ENCODE peak calls at places on chromosomes 13 and 19, in ten cellular contexts. U, T, X, R, Q, S, J, K, C and H are unnamed samples.

GRCh38 chr19:11140896-11141295 is 14.7 kb downstream of the SPC24 start:
- DNase-seq in U (no peak), T (no peak), X (no peak), R (no peak), Q (no peak), S (no peak), J (no peak), K (no peak), C (no peak), H (no peak)

GRCh38 chr13:30832845-30833332 is 73.2 kb upstream of the MEDAG start:
- DNase-seq in U (no peak), T (no peak), X (peak), R (peak), Q (no peak), S (no peak), J (peak), K (peak), C (peak), H (peak)

GRCh38 chr13:105139380-105140285 is 1395.8 kb downstream of the EFNB2 start:
- DNase-seq in U (peak), T (peak), X (peak), R (no peak), Q (peak), S (peak), J (no peak), K (no peak), C (peak), H (peak)

GRCh38 chr13:91659583-91660415 is 261.4 kb downstream of the GPC5 start:
- DNase-seq in U (no peak), T (no peak), X (no peak), R (peak), Q (no peak), S (no peak), J (no peak), K (no peak), C (no peak), H (no peak)

GRCh38 chr13:74444877-74445479 is 310.8 kb upstream of the KLF12 start:
- DNase-seq in U (no peak), T (no peak), X (peak), R (peak), Q (no peak), S (peak), J (peak), K (peak), C (no peak), H (no peak)

GRCh38 chr13:100528820-100529219 is 59.8 kb downstream of the GGACT start:
- DNase-seq in U (no peak), T (no peak), X (no peak), R (no peak), Q (no peak), S (no peak), J (no peak), K (no peak), C (no peak), H (no peak)

GRCh38 chr13:42696191-42696590 is 85.2 kb upstream of the FAM216B start:
- DNase-seq in U (no peak), T (no peak), X (peak), R (peak), Q (no peak), S (peak), J (peak), K (peak), C (no peak), H (peak)

GRCh38 chr13:54356209-54356608 is 1327.6 kb downstream of the OLFM4 start:
- DNase-seq in U (no peak), T (no peak), X (no peak), R (no peak), Q (no peak), S (no peak), J (no peak), K (no peak), C (no peak), H (no peak)

GRCh38 chr19:52007436-52007804 is 591 bp downstream of the ZNF615 start:
- DNase-seq in U (no peak), T (no peak), X (peak), R (no peak), Q (no peak), S (peak), J (no peak), K (no peak), C (no peak), H (peak)

GRCh38 chr19:13121551-13122274 is 3.6 kb downstream of the NACC1 start:
- DNase-seq in U (no peak), T (no peak), X (no peak), R (no peak), Q (no peak), S (no peak), J (no peak), K (no peak), C (no peak), H (no peak)

GRCh38 chr19:4140237-4140711 is 13.2 kb upstream of the CREB3L3 start:
- DNase-seq in U (no peak), T (no peak), X (peak), R (peak), Q (no peak), S (peak), J (peak), K (peak), C (no peak), H (peak)

GRCh38 chr13:31731923-31732322 is 7.4 kb upstream of the RXFP2 start:
- DNase-seq in U (no peak), T (no peak), X (no peak), R (no peak), Q (no peak), S (peak), J (no peak), K (no peak), C (no peak), H (peak)

GRCh38 chr13:22061806-22062391 is 391.0 kb downstream of the FGF9 start:
- DNase-seq in U (no peak), T (no peak), X (no peak), R (no peak), Q (peak), S (no peak), J (no peak), K (no peak), C (no peak), H (no peak)

GRCh38 chr19:51784922-51785690 is 9.9 kb upstream of the FPR3 start:
- DNase-seq in U (no peak), T (peak), X (peak), R (peak), Q (peak), S (peak), J (peak), K (peak), C (peak), H (peak)

GRCh38 chr13:38180670-38181069 is 169.0 kb upstream of the UFM1 start:
- DNase-seq in U (no peak), T (no peak), X (no peak), R (no peak), Q (no peak), S (no peak), J (peak), K (no peak), C (no peak), H (no peak)

GRCh38 chr19:40465025-40465780 is at the start of gene BLVRB:
- DNase-seq in U (no peak), T (no peak), X (peak), R (peak), Q (no peak), S (peak), J (peak), K (peak), C (no peak), H (peak)

GRCh38 chr19:4069331-4069959 is 2.7 kb upstream of the ZBTB7A start:
- DNase-seq in U (no peak), T (no peak), X (no peak), R (no peak), Q (no peak), S (no peak), J (no peak), K (no peak), C (no peak), H (no peak)

GRCh38 chr13:26895808-26896466 is 135.4 kb upstream of the GPR12 start:
- DNase-seq in U (no peak), T (no peak), X (no peak), R (no peak), Q (no peak), S (no peak), J (no peak), K (no peak), C (no peak), H (no peak)

GRCh38 chr19:17406039-17406886 is 833 bp upstream of the BST2 start:
- DNase-seq in U (no peak), T (no peak), X (no peak), R (peak), Q (no peak), S (no peak), J (peak), K (no peak), C (no peak), H (peak)

GRCh38 chr13:42066542-42066941 is 18.1 kb downstream of the DGKH start:
- DNase-seq in U (no peak), T (no peak), X (peak), R (no peak), Q (no peak), S (peak), J (peak), K (no peak), C (no peak), H (peak)

GRCh38 chr13:74061939-74062595 is 72.1 kb downstream of the KLF12 start:
- DNase-seq in U (no peak), T (no peak), X (peak), R (no peak), Q (peak), S (peak), J (peak), K (no peak), C (no peak), H (peak)

GRCh38 chr13:97328222-97328790 is 105.7 kb upstream of the RAP2A start:
- DNase-seq in U (no peak), T (no peak), X (peak), R (peak), Q (no peak), S (peak), J (peak), K (no peak), C (no peak), H (peak)

GRCh38 chr19:13020002-13020414 is 24.7 kb downstream of the NFIX start:
- DNase-seq in U (no peak), T (no peak), X (no peak), R (peak), Q (no peak), S (peak), J (peak), K (peak), C (no peak), H (no peak)

GRCh38 chr19:13981988-13982501 is 24.1 kb downstream of the RFX1 start:
- DNase-seq in U (no peak), T (no peak), X (no peak), R (no peak), Q (no peak), S (no peak), J (no peak), K (no peak), C (no peak), H (no peak)

GRCh38 chr19:33784432-33784831 is 12.2 kb upstream of the KCTD15 start:
- DNase-seq in U (no peak), T (no peak), X (no peak), R (no peak), Q (no peak), S (peak), J (peak), K (peak), C (no peak), H (no peak)

GRCh38 chr19:45215391-45216191 is 29.6 kb downstream of the EXOC3L2 start:
- DNase-seq in U (no peak), T (peak), X (no peak), R (peak), Q (no peak), S (no peak), J (no peak), K (peak), C (peak), H (no peak)

GRCh38 chr19:38684078-38684861 is 36.8 kb downstream of the ACTN4 start:
- DNase-seq in U (no peak), T (peak), X (peak), R (peak), Q (peak), S (peak), J (peak), K (peak), C (peak), H (peak)

GRCh38 chr19:38686530-38686888 is 39.1 kb downstream of the ACTN4 start:
- DNase-seq in U (no peak), T (no peak), X (no peak), R (no peak), Q (peak), S (no peak), J (no peak), K (no peak), C (no peak), H (no peak)

GRCh38 chr19:38684862-38685665 is 37.6 kb downstream of the ACTN4 start:
- DNase-seq in U (no peak), T (no peak), X (no peak), R (no peak), Q (no peak), S (no peak), J (no peak), K (no peak), C (no peak), H (no peak)

GRCh38 chr19:38687837-38688378 is 40.5 kb downstream of the ACTN4 start:
- DNase-seq in U (no peak), T (no peak), X (no peak), R (no peak), Q (no peak), S (no peak), J (no peak), K (no peak), C (no peak), H (no peak)

DNA sequence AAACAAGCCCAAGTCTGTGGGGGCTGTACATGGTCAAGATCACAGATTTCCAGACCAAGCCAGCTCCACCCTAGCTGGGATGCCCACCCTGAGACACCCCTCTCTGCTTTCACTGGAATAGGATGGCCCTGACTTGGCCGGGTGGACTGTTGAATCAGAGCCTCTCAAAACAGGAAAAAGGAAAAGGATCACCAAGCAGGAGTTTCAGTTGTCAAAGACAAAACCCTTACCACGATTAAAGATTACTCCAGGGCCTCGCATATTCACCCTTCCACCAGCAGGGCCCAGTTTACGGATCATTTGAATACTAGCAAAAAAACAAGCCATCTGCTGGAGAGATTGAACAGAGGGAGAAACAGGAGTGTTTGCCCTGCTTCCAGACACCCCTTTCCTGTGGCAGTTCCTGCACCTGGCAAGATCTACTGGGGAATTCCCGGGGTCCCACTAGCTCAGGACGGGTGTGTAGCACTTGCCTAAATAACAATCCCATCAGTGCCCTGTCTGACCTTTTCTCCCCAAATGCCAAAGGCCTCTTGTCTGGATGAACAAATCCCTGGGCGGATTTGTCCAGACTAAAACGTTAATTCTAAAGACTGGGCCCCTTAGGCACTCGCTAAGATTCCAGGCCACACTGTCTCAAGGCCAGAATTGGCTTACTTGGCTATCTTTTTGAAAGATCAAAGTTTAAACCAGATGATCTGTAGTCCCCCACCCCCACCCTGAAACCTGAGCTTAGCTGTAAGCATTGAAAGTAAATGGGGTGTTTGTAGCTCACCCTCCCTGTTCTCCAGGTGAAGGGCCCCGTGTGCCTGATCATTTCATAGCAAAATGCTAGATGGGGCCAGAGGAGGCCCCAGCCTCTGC is 38.4 kb downstream of the ACTN4 start:
- DNase-seq in U (no peak), T (no peak), X (peak), R (peak), Q (no peak), S (peak), J (peak), K (peak), C (no peak), H (peak)
- H3K4me3 ChIP-seq in U (no peak), T (no peak), X (no peak), R (no peak), Q (no peak), S (no peak), J (no peak), K (no peak), C (no peak), H (no peak)

GRCh38 chr13:113349491-113349890 is 14.4 kb downstream of the GRTP1 start:
- DNase-seq in U (no peak), T (no peak), X (no peak), R (no peak), Q (no peak), S (no peak), J (no peak), K (no peak), C (no peak), H (no peak)

GRCh38 chr13:113350938-113351335 is 13.0 kb downstream of the GRTP1 start:
- DNase-seq in U (no peak), T (no peak), X (no peak), R (no peak), Q (no peak), S (no peak), J (no peak), K (no peak), C (no peak), H (no peak)

GRCh38 chr13:113349050-113349449 is 14.9 kb downstream of the GRTP1 start:
- DNase-seq in U (no peak), T (no peak), X (no peak), R (no peak), Q (no peak), S (no peak), J (no peak), K (no peak), C (no peak), H (no peak)

GRCh38 chr13:113351514-113352026 is 12.4 kb downstream of the GRTP1 start:
- DNase-seq in U (no peak), T (no peak), X (peak), R (no peak), Q (no peak), S (no peak), J (no peak), K (no peak), C (no peak), H (no peak)

DNA sequence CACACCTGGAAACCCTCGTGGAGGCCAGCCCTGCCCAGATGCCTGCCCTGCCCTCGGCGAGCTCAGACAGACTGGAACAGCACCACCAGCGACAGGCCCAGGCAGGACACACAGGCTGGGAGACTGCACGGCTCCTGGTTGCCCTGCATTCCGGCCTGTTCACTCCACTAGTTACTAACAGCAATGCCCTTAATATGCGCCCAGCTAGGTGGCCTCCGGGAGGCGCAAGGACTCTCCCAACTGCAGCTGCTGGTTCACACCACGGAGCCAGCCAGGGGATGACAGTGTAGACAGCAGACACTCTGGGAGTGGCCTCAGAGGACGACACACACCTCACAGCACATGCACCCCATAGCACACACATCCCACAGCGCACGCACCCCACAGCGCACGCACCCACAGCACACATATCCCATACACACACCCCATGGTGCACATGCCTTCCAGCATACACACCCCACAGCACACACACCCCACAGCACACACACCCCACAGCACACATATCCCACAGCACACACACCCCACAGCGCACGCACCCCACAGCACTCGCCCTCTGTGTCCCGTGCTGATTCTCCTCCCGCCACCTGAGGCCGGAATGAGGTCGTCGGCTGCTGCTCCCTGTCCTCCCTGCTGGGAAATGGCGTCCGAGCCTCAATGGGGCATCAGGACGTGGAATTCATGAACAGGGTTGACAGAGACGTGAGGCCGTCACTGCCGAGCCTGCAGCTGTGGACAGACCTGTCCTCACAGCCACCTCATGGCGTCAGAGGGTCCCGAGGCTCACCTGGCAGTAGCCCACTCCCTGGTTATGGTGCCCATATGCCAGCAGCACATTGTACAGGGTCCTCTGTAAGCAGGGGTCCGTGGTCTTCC is 13.6 kb downstream of the GRTP1 start:
- DNase-seq in U (no peak), T (no peak), X (no peak), R (peak), Q (no peak), S (no peak), J (no peak), K (no peak), C (no peak), H (no peak)
- TF ChIP-seq CTCF in U (no peak), T (no peak), X (no peak), R (no peak), Q (no peak), S (no peak), J (no peak), K (no peak), C (no peak), H (no peak)

DNA sequence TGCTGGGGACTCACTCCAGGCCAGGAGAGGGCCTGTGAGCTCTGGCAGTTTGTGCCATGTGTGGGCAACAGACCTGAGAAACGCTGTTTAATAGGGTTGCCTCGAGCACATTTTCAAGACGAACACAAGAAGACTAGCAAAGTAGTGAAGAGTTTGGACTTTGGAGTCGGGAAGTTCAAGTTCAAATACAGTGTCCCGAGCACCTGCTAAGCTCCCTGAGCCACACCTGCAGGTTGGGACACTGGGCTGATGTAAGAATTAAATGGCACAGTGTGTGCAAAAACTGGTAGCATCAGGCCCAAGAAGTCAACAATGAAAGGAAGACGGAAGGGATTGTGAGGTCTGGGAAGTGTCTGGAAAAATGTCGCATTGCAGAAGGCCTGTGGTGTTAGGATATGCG is 112.8 kb upstream of the PABPC3 start:
- DNase-seq in U (no peak), T (no peak), X (no peak), R (no peak), Q (no peak), S (no peak), J (no peak), K (no peak), C (no peak), H (no peak)
- H3K4me3 ChIP-seq in U (no peak), T (no peak), X (no peak), R (no peak), Q (no peak), S (no peak), J (no peak), K (no peak), C (no peak), H (no peak)

GRCh38 chr19:24032651-24033050 is 54.3 kb upstream of the ZNF254 start:
- DNase-seq in U (no peak), T (no peak), X (no peak), R (no peak), Q (no peak), S (no peak), J (no peak), K (no peak), C (no peak), H (no peak)

GRCh38 chr19:24033962-24034342 is 53.0 kb upstream of the ZNF254 start:
- DNase-seq in U (no peak), T (peak), X (peak), R (peak), Q (no peak), S (peak), J (peak), K (peak), C (peak), H (peak)

GRCh38 chr19:24029941-24030636 is 56.9 kb upstream of the ZNF254 start:
- DNase-seq in U (no peak), T (no peak), X (no peak), R (no peak), Q (no peak), S (no peak), J (no peak), K (no peak), C (no peak), H (no peak)

DNA sequence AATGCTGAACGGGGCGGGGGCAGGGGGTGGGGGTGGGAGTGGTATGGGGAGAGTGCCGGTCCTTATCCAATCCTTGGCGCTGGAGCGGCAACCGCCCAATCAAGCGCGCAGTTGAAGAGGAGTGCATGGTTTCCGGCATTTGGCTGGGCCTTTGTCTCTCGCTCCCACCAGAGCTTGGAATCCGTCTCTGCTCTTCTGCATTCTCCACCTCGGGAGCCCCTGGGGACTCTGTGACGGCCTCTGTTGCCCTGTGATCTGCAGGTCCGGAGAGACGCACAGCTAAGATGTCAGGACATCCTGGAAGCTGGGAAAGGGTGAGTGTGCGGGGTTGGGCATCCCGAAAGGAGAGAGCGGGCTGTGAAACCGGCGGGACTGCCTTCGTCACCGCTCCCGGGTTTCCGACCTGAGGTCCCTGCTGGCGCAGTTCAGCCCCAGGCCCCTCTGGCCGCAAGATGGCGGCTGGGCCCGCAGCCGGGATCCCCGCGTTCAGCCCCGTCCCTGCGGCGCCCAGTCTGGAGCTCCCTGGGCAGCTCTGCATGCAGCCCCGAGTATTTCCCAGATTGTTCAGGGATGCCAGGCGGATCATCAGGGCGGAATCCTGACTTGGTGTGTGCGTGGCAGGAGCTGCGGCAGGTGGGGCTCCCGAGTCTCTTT is 53.6 kb upstream of the ZNF254 start:
- DNase-seq in U (peak), T (peak), X (peak), R (peak), Q (peak), S (peak), J (peak), K (peak), C (peak), H (peak)
- TF ChIP-seq CTCF in U (no peak), T (no peak), X (no peak), R (no peak), Q (no peak), S (no peak), J (no peak), K (peak), C (no peak), H (no peak)